ENCODE peak calls at places on chromosomes 1 and 21, in five cellular contexts. One of them, this sample, is unnamed.

GRCh38 chr1:198686069-198686728 is 47.4 kb downstream of the PTPRC start:
- ATAC-seq in HCT116: no peak
- ATAC-seq in body of pancreas: no peak
- ATAC-seq in gastrocnemius medialis: no peak
- ATAC-seq in right lobe of liver: no peak
- ATAC-seq in this sample: no peak

GRCh38 chr21:34818663-34819158 is 149.9 kb downstream of the CLIC6 start:
- ATAC-seq in HCT116: no peak
- ATAC-seq in body of pancreas: no peak
- ATAC-seq in gastrocnemius medialis: no peak
- ATAC-seq in right lobe of liver: peak
- ATAC-seq in this sample: no peak

GRCh38 chr1:23999156-23999671 is 19.1 kb upstream of the SRSF10 start:
- ATAC-seq in HCT116: no peak
- ATAC-seq in body of pancreas: no peak
- ATAC-seq in gastrocnemius medialis: no peak
- ATAC-seq in right lobe of liver: no peak
- ATAC-seq in this sample: no peak

GRCh38 chr1:227317541-227318002 is 720 bp downstream of the CDC42BPA start:
- ATAC-seq in HCT116: peak
- ATAC-seq in body of pancreas: peak
- ATAC-seq in gastrocnemius medialis: peak
- ATAC-seq in right lobe of liver: peak
- ATAC-seq in this sample: no peak

GRCh38 chr1:13564073-13564472 is 19.6 kb upstream of the PDPN start:
- ATAC-seq in HCT116: no peak
- ATAC-seq in body of pancreas: no peak
- ATAC-seq in gastrocnemius medialis: no peak
- ATAC-seq in right lobe of liver: no peak
- ATAC-seq in this sample: no peak

GRCh38 chr1:203287109-203287893 is 18.0 kb upstream of the BTG2 start:
- ATAC-seq in HCT116: no peak
- ATAC-seq in body of pancreas: no peak
- ATAC-seq in gastrocnemius medialis: no peak
- ATAC-seq in right lobe of liver: peak
- ATAC-seq in this sample: peak

GRCh38 chr1:94183197-94183815 is 54.1 kb downstream of the ARHGAP29 start:
- ATAC-seq in HCT116: no peak
- ATAC-seq in body of pancreas: no peak
- ATAC-seq in gastrocnemius medialis: no peak
- ATAC-seq in right lobe of liver: no peak
- ATAC-seq in this sample: no peak

GRCh38 chr1:204280099-204280498 is 66.3 kb upstream of the GOLT1A start:
- ATAC-seq in HCT116: no peak
- ATAC-seq in body of pancreas: no peak
- ATAC-seq in gastrocnemius medialis: no peak
- ATAC-seq in right lobe of liver: peak
- ATAC-seq in this sample: no peak

GRCh38 chr1:19121192-19121591 is 88.9 kb downstream of the UBR4 start:
- ATAC-seq in HCT116: no peak
- ATAC-seq in body of pancreas: no peak
- ATAC-seq in gastrocnemius medialis: no peak
- ATAC-seq in right lobe of liver: no peak
- ATAC-seq in this sample: no peak

GRCh38 chr1:213065800-213066199 is 14.8 kb downstream of the RPS6KC1 start:
- ATAC-seq in HCT116: no peak
- ATAC-seq in body of pancreas: no peak
- ATAC-seq in gastrocnemius medialis: no peak
- ATAC-seq in right lobe of liver: no peak
- ATAC-seq in this sample: no peak

GRCh38 chr1:213057264-213058059 is 6.4 kb downstream of the RPS6KC1 start:
- ATAC-seq in HCT116: no peak
- ATAC-seq in body of pancreas: no peak
- ATAC-seq in gastrocnemius medialis: no peak
- ATAC-seq in right lobe of liver: no peak
- ATAC-seq in this sample: no peak

GRCh38 chr1:213066363-213066762 is 15.3 kb downstream of the RPS6KC1 start:
- ATAC-seq in HCT116: no peak
- ATAC-seq in body of pancreas: no peak
- ATAC-seq in gastrocnemius medialis: no peak
- ATAC-seq in right lobe of liver: no peak
- ATAC-seq in this sample: no peak

GRCh38 chr1:213060836-213061235 is 9.8 kb downstream of the RPS6KC1 start:
- ATAC-seq in HCT116: no peak
- ATAC-seq in body of pancreas: no peak
- ATAC-seq in gastrocnemius medialis: no peak
- ATAC-seq in right lobe of liver: no peak
- ATAC-seq in this sample: no peak

GRCh38 chr1:213061263-213061662 is 10.2 kb downstream of the RPS6KC1 start:
- ATAC-seq in HCT116: peak
- ATAC-seq in body of pancreas: no peak
- ATAC-seq in gastrocnemius medialis: no peak
- ATAC-seq in right lobe of liver: no peak
- ATAC-seq in this sample: no peak
- TF ChIP-seq CTCF in HCT116: no peak
- TF ChIP-seq CTCF in body of pancreas: no peak
- TF ChIP-seq CTCF in gastrocnemius medialis: no peak
- TF ChIP-seq CTCF in right lobe of liver: no peak
- TF ChIP-seq CTCF in this sample: no peak

GRCh38 chr1:214550339-214551051 is 907 bp downstream of the PTPN14 start:
- ATAC-seq in HCT116: no peak
- ATAC-seq in body of pancreas: no peak
- ATAC-seq in gastrocnemius medialis: peak
- ATAC-seq in right lobe of liver: no peak
- ATAC-seq in this sample: no peak

GRCh38 chr1:214552174-214552608 is 789 bp upstream of the PTPN14 start:
- ATAC-seq in HCT116: peak
- ATAC-seq in body of pancreas: peak
- ATAC-seq in gastrocnemius medialis: peak
- ATAC-seq in right lobe of liver: peak
- ATAC-seq in this sample: peak

GRCh38 chr1:214551052-214551435 is 358 bp downstream of the PTPN14 start:
- ATAC-seq in HCT116: peak
- ATAC-seq in body of pancreas: peak
- ATAC-seq in gastrocnemius medialis: peak
- ATAC-seq in right lobe of liver: peak
- ATAC-seq in this sample: peak

GRCh38 chr1:214553142-214553710 is 1.8 kb upstream of the PTPN14 start:
- ATAC-seq in HCT116: no peak
- ATAC-seq in body of pancreas: no peak
- ATAC-seq in gastrocnemius medialis: no peak
- ATAC-seq in right lobe of liver: no peak
- ATAC-seq in this sample: no peak

DNA sequence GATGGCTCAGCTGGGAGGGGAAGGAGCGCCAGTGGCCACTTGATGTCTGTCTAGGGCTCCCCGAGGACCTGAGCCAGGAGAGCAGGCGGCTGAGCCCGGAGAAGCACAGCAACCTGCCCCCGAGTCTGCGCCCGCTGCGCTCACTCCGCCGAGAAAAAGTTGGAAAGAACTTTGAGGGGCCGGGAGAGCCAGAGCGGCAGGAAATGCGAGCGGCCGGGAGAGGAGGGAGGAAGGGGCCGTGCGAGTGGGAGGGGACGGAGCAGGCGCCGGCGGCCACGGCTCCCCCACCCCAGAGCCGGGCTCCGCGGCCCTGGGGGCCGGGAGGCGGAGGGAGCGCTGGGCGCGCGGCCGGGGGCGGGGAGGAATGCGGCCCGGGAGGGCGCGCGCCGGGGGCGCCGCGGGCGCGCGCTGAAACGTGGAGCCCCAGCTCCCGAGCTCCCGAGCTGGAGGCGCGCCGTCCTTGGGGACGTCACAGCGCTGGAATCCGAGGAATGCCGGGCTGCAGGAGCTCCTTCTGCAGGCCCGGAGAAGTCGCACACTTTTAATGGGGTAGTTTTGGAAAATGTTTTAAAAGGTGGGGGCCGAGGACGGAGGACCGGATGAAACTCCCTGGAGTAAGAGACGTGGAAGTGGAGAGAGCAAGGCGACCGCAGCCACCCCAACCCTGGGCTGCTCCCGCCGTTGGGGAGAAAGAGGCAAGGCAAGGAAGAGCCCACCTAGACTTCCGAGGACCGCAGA is at the start of gene PTPN14:
- ATAC-seq in HCT116: peak
- ATAC-seq in body of pancreas: peak
- ATAC-seq in gastrocnemius medialis: peak
- ATAC-seq in right lobe of liver: peak
- ATAC-seq in this sample: peak
- TF ChIP-seq POLR2A in HCT116: no peak
- TF ChIP-seq POLR2A in body of pancreas: peak
- TF ChIP-seq POLR2A in gastrocnemius medialis: peak
- TF ChIP-seq POLR2A in right lobe of liver: peak
- TF ChIP-seq POLR2A in this sample: peak

GRCh38 chr1:152050886-152051764 is 14.3 kb upstream of the S100A11 start:
- ATAC-seq in HCT116: no peak
- ATAC-seq in body of pancreas: no peak
- ATAC-seq in gastrocnemius medialis: no peak
- ATAC-seq in right lobe of liver: no peak
- ATAC-seq in this sample: no peak
- TF ChIP-seq CTCF in HCT116: no peak
- TF ChIP-seq CTCF in body of pancreas: no peak
- TF ChIP-seq CTCF in gastrocnemius medialis: no peak
- TF ChIP-seq CTCF in right lobe of liver: no peak
- TF ChIP-seq CTCF in this sample: no peak

GRCh38 chr1:114723915-114724314 is 7.3 kb upstream of the NRAS start:
- ATAC-seq in HCT116: no peak
- ATAC-seq in body of pancreas: no peak
- ATAC-seq in gastrocnemius medialis: no peak
- ATAC-seq in right lobe of liver: no peak
- ATAC-seq in this sample: no peak
- TF ChIP-seq POLR2A in HCT116: no peak
- TF ChIP-seq POLR2A in body of pancreas: no peak
- TF ChIP-seq POLR2A in gastrocnemius medialis: no peak
- TF ChIP-seq POLR2A in right lobe of liver: no peak
- TF ChIP-seq POLR2A in this sample: no peak

DNA sequence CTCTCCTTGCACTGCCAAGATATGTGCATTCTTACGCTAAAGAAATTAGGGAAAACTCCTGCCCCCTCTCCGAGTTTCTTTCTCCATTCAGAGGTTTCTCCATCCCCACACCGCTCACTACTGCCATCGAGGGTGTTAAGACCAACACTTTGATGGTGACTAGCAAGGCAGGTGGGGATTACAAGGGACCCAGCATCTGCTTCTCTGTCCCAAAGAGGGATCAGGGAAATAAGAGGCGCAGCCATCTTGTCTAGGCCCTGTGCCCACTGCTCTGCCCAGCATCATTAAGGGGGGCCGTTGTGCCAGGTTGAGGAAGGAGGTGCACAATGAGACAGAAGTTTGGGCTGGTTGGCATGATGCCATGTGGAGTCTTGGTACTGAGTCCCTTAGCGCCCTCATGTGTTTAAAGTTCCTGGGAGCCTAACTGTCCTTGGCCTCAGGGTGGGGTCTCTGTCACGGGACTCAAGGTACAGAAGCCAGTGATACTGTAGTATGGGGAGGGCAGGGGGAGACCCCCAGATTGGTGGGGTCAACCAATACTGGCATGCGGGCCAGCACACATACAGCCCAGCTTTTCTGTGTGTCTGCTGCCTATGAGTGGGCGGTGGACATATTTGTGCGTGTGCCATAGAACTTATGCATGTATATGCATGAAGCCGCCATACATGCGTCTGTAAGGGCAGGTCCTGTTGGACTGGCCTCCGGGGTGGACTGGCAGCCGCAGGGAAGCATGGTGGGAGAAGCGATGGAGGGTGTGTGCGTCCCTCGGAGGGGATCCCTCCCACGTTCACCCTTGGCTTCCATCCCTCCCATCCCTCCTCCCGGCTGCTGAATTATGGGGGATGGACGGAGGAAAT is 5.5 kb downstream of the EFNA3 start:
- ATAC-seq in HCT116: peak
- ATAC-seq in body of pancreas: peak
- ATAC-seq in gastrocnemius medialis: no peak
- ATAC-seq in right lobe of liver: no peak
- ATAC-seq in this sample: no peak
- TF ChIP-seq CTCF in HCT116: no peak
- TF ChIP-seq CTCF in body of pancreas: no peak
- TF ChIP-seq CTCF in gastrocnemius medialis: no peak
- TF ChIP-seq CTCF in right lobe of liver: no peak
- TF ChIP-seq CTCF in this sample: no peak

GRCh38 chr1:113072757-113073456 is at the start of gene LRIG2:
- ATAC-seq in HCT116: peak
- ATAC-seq in body of pancreas: peak
- ATAC-seq in gastrocnemius medialis: peak
- ATAC-seq in right lobe of liver: peak
- ATAC-seq in this sample: peak
- TF ChIP-seq POLR2A in HCT116: peak
- TF ChIP-seq POLR2A in body of pancreas: peak
- TF ChIP-seq POLR2A in gastrocnemius medialis: peak
- TF ChIP-seq POLR2A in right lobe of liver: peak
- TF ChIP-seq POLR2A in this sample: peak

DNA sequence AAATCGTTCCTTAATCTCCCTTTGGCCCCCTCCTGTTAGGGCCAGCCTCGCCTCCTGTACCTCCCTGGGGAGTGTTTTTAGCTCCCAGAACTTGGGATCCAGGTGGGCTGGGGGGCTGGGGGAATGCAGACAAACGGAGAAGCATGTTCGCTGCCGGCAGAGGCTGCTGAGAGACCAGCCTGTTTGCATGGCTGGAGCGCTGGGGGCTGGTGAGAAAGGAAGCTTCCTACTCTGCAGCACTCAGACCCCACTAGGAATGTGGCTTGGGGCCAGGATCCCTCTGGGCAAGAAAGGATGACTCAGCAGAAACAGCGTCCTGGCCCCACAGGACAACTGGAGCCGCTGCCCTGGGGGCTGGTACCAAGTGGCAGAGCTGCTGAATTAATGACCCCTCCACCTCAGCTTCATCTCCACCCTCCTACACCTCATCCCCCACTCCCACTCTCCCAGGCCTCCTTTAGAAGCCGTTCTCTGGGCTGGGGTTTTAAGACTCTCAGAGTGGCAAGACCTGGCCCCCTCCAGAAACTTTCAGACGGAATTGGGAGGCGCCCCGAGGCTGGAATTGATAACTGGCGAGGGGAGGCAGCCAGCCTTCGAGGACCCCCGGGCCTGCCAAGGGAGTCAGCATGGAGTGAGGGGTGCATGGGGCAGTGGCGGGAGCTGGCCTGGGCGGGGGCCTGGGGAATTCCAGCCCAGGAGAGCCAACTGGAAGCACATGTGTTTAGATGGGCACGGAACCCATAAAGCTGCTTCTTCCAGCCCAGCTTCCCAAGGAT is 28.5 kb upstream of the EPS8L3 start:
- ATAC-seq in HCT116: peak
- ATAC-seq in body of pancreas: peak
- ATAC-seq in gastrocnemius medialis: no peak
- ATAC-seq in right lobe of liver: peak
- ATAC-seq in this sample: peak
- TF ChIP-seq CTCF in HCT116: no peak
- TF ChIP-seq CTCF in body of pancreas: no peak
- TF ChIP-seq CTCF in gastrocnemius medialis: no peak
- TF ChIP-seq CTCF in right lobe of liver: no peak
- TF ChIP-seq CTCF in this sample: peak

GRCh38 chr1:156118175-156118868 is 3.8 kb downstream of the LMNA start:
- ATAC-seq in HCT116: no peak
- ATAC-seq in body of pancreas: peak
- ATAC-seq in gastrocnemius medialis: peak
- ATAC-seq in right lobe of liver: peak
- ATAC-seq in this sample: no peak
- TF ChIP-seq POLR2A in HCT116: no peak
- TF ChIP-seq POLR2A in body of pancreas: peak
- TF ChIP-seq POLR2A in gastrocnemius medialis: peak
- TF ChIP-seq POLR2A in right lobe of liver: peak
- TF ChIP-seq POLR2A in this sample: peak

This sample was measured in gastroesophageal sphincter.